ENCODE peak calls at places on chromosomes 5 and 9, in five cellular contexts. R, W, K, C and S are unnamed samples.
A peak's percentile ranks its signal among the peaks of the same experiment; 100 is the strongest.

GRCh38 chr9:123742009-123742767 is 187.7 kb downstream of the DENND1A start:
- DNase-seq in C (peak; percentile 91), K (no peak), W (peak; percentile 57), R (no peak), S (no peak)

GRCh38 chr9:131266301-131267229 is 9.7 kb downstream of the FAM78A start:
- DNase-seq in C (no peak), R (peak; percentile 65), W (no peak), K (no peak), S (no peak)

GRCh38 chr9:83106272-83106671 is 43.3 kb upstream of the RASEF start:
- DNase-seq in W (no peak), K (no peak), R (no peak), C (no peak), S (no peak)

GRCh38 chr5:120545951-120546350 is 81.9 kb downstream of the PRR16 start:
- DNase-seq in C (no peak), K (no peak), R (no peak), W (peak; percentile 26), S (no peak)

GRCh38 chr5:137374110-137374853 is 124.8 kb downstream of the SPOCK1 start:
- DNase-seq in K (no peak), W (no peak), C (no peak), R (no peak), S (peak; percentile 61)

GRCh38 chr5:141208478-141208877 is at the start of gene PCDHB12:
- DNase-seq in K (no peak), C (peak; percentile 12), W (peak; percentile 2), R (no peak), S (peak; percentile 50)

GRCh38 chr9:221989-222776 is 7.5 kb downstream of the DOCK8 start:
- DNase-seq in C (peak; percentile 10), W (no peak), R (no peak), K (no peak), S (no peak)

GRCh38 chr9:134957165-134957944 is 39.6 kb upstream of the FCN1 start:
- DNase-seq in K (no peak), W (no peak), R (no peak), C (no peak), S (no peak)

DNA sequence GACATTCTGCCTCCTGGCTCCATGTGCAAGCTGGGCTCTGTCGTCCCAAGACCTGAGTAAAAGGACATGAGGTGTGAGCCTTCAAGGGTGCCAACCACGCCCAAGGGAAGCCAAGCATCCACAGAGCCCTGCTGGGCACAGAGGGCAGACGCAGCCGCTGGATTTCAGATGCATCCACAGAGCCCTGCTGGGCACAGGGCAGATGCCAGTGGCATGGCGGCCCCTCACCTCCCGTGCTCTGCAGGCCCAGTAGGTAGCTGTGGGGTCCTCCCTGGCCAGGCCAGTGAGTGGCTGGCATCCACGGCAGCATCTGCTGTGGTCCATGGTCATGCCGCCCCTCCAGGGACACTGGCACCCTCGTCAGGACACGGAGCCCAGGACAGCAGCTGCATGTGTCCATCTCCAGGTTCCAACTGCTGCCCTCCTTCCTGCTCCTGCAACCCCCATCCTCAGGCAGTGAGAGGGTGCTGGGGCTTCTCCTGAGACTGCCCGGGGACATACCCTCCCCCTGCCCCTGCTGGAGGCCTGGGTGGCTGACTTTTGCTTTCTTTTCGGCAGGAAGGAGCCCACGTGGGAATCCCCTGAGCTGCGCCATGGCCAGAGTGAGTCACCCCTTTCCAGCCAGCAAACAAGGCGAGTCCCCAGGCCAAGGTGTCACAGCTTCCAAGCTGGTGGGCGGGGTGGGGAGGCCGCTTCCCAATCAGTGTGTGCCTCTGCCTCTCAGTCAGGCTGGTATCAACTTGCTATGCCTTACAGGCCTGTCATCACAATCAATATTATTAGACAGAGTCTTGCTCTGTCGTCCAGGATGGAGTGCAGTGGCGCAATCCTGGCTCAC is 4.0 kb upstream of the TRAF2 start:
- DNase-seq in W (peak; percentile 87), K (peak; percentile 73), R (peak; percentile 58), C (peak; percentile 94), S (peak; percentile 15)
- H3K4me3 ChIP-seq in W (no peak overlapping the region), K (peak overlapping the region; percentile 64), R (no peak overlapping the region), C (peak overlapping the region; percentile 56), S (no peak overlapping the region)

GRCh38 chr9:38671748-38672147 is 48.2 kb downstream of the FAM240B start:
- DNase-seq in K (peak; percentile 50), C (no peak), W (no peak), R (no peak), S (no peak)
- TF ChIP-seq MXI1 in K (no peak), C (no peak), W (no peak), R (no peak), S (no peak)

DNA sequence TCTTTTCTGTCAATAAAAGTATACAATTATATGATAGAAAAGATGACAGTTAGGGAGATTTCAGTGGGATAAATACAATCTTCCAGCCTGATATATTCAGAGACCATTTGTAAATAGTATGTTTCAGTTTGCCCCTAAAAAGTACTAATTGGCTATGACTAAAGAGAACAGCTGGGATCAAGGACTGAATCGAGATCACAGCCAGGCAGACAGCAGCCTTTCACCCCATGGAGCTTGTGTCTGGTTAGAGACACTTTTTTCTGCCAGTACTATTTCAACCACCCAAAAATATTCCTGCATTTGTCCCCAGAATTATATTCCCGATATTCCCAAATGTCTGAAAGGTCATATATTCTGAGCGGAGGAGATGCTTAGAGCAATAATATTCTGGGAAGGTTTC is 577.3 kb upstream of the TLE4 start:
- DNase-seq in R (no peak), K (no peak), C (no peak), W (no peak), S (no peak)
- H3K4me3 ChIP-seq in R (no peak overlapping the region), K (no peak overlapping the region), C (no peak overlapping the region), W (no peak overlapping the region), S (no peak overlapping the region)

GRCh38 chr5:135249658-135250057 is 149.4 kb downstream of the MACROH2A1 start:
- DNase-seq in W (peak; percentile 66), C (no peak), R (peak; percentile 49), K (no peak), S (no peak)

GRCh38 chr5:135248801-135249231 is 150.2 kb downstream of the MACROH2A1 start:
- DNase-seq in R (no peak), C (no peak), W (no peak), K (no peak), S (no peak)

GRCh38 chr5:135246605-135246922 is 152.5 kb downstream of the MACROH2A1 start:
- DNase-seq in K (no peak), C (no peak), W (no peak), R (no peak), S (no peak)

GRCh38 chr5:135245521-135246499 is 153.2 kb downstream of the MACROH2A1 start:
- DNase-seq in W (peak; percentile 73), R (peak; percentile 29), K (no peak), C (no peak), S (no peak)

GRCh38 chr5:135246923-135247795 is 151.9 kb downstream of the MACROH2A1 start:
- DNase-seq in W (peak; percentile 98), R (peak; percentile 64), C (no peak), K (no peak), S (no peak)
- TF ChIP-seq MXI1 in W (no peak), R (no peak), C (no peak), K (no peak), S (no peak)

DNA sequence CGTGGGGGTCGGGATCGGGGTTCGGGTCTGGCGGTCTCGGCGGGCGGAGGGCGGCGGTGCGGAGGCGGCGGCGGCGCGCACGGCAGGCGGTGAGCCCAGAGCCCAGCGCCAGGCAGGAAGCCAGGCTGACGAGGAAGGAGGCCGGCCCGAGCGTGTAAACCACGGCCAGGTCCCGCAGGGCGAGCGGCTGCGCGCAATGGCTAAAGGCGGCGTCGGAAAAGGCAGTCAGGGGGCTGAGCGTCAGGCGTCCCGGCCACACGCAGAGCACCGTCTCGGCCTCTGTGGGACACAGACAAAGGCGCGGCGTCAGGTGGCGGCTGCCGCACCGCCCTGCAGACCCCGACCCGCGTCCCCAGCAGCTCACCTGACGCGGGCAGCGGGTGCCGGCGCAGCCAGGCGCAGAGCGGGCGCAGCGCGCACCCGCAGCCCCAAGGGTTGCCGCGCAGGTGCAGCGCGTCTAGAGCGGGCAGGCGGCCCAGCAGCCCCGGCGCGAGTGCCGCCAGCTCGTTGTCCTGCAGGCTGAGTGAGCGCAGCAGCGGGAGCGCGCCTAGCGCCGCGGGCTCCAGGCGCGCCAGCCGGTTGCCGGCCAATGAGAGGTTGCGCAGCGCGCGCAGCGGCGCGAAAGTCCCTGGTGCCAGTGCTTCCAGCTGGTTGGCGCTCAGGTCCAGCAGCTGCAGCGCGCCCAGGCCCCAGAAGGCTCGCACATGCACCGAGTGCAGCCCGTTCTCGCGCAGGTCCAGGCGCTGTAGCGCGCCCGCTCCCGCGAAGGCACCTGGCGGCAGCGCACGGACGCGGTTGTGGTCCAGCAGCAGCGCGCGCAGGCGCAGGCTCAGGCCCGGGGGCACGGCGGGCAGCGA is 716 bp downstream of the LRRC26 start:
- DNase-seq in C (peak; percentile 32), W (peak; percentile 19), K (no peak), R (peak; percentile 48), S (peak; percentile 83)
- H3K4me3 ChIP-seq in C (peak overlapping the region; percentile 21), W (peak overlapping the region; percentile 7), K (peak overlapping the region; percentile 53), R (peak overlapping the region; percentile 13), S (peak overlapping the region; percentile 34)

DNA sequence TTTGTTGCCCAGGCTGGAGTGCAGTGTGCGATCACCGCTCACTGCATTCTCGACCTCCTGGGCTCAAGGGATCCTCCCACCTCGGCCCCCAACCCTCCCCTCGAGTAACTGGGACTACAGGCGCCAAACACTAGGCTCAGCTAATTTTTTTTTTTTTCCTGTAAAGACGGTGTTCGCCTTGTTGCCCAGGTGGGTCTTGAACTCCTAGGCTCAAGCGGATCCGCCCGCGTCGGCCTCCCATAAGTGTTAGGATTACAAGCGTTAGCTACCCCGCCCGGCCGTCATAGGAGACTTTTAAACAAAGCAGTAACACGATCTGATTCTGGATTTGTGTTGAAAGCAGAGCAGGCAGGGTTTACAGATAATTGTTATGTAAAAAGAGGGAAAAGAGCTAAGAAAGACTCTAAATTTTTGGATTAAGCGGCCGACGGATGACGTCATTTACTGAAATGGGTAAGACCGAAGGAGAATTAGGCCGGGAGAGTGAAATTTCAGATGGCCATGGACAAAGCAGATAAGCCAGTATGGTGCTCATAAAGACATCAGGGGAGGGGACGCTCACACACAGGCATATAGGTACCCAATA is 669 bp downstream of the TSTD2 start:
- DNase-seq in R (no peak), C (no peak), W (peak; percentile 84), K (no peak), S (no peak)
- TF ChIP-seq MXI1 in R (no peak), C (no peak), W (no peak), K (no peak), S (no peak)

GRCh38 chr9:127651697-127652610 is 39.9 kb downstream of the STXBP1 start:
- DNase-seq in K (no peak), R (peak; percentile 66), C (no peak), W (no peak), S (no peak)
- H3K4me3 ChIP-seq in K (no peak overlapping the region), R (no peak overlapping the region), C (no peak overlapping the region), W (no peak overlapping the region), S (no peak overlapping the region)

GRCh38 chr5:169152946-169153345 is 148.0 kb downstream of the SLIT3 start:
- DNase-seq in R (no peak), C (no peak), W (no peak), K (no peak), S (no peak)
- TF ChIP-seq MXI1 in R (no peak), C (no peak), W (no peak), K (no peak), S (no peak)

GRCh38 chr5:140020601-140021177 is 22.4 kb downstream of the NRG2 start:
- DNase-seq in K (no peak), R (no peak), C (no peak), W (no peak), S (no peak)
- H3K4me3 ChIP-seq in K (no peak overlapping the region), R (no peak overlapping the region), C (no peak overlapping the region), W (no peak overlapping the region), S (no peak overlapping the region)